ENCODE peak calls at places on chromosomes 16 and 17, in five cellular contexts. F is GM12878, C is HCT116, A is SK-N-SH, R is H1. J is an unnamed sample.

GRCh38 chr17:78528541-78528940 is 48.7 kb downstream of the DNAH17 start:
- DNase-seq in A (no peak), C (no peak), R (no peak), F (no peak), J (no peak)

GRCh38 chr17:75365009-75365930 is 40.2 kb downstream of the GRB2 start:
- DNase-seq in R (no peak), C (no peak), F (no peak), A (peak), J (no peak)

GRCh38 chr17:65559483-65559801 is 2.0 kb downstream of the AXIN2 start:
- DNase-seq in A (no peak), R (no peak), C (no peak), F (no peak), J (no peak)

GRCh38 chr16:88638323-88639230 is at the start of gene IL17C:
- DNase-seq in C (no peak), R (peak), A (no peak), F (no peak), J (peak)

GRCh38 chr17:6435968-6436367 is 1.0 kb upstream of the AIPL1 start:
- DNase-seq in F (no peak), C (peak), A (peak), R (peak), J (peak)

GRCh38 chr16:54284931-54285413 is 1.6 kb downstream of the IRX3 start:
- DNase-seq in C (no peak), F (no peak), A (peak), R (peak), J (peak)

GRCh38 chr16:25217119-25217511 is 368 bp downstream of the AQP8 start:
- DNase-seq in F (no peak), R (no peak), A (no peak), C (no peak), J (no peak)

GRCh38 chr16:24015923-24016322 is 180.1 kb downstream of the PRKCB start:
- DNase-seq in F (no peak), C (no peak), A (no peak), R (no peak), J (no peak)

GRCh38 chr17:81272616-81273015 is 22.5 kb downstream of the SLC38A10 start:
- DNase-seq in C (no peak), A (no peak), F (no peak), R (no peak), J (peak)

GRCh38 chr17:67133161-67133560 is 88.8 kb downstream of the CACNG1 start:
- DNase-seq in A (no peak), R (no peak), C (no peak), F (no peak), J (no peak)

GRCh38 chr16:72649254-72649944 is 398.5 kb downstream of the ZFHX3 start:
- DNase-seq in F (no peak), A (no peak), R (no peak), C (no peak), J (no peak)

GRCh38 chr16:82507271-82507670 is 119.5 kb upstream of the CDH13 start:
- DNase-seq in F (no peak), C (no peak), A (no peak), R (no peak), J (no peak)

GRCh38 chr17:28092109-28092508 is 49.6 kb downstream of the NLK start:
- DNase-seq in R (no peak), C (no peak), A (no peak), F (no peak), J (peak)

GRCh38 chr17:4980644-4981216 is 6.7 kb downstream of the CAMTA2 start:
- DNase-seq in F (no peak), R (peak), A (peak), C (no peak), J (no peak)

GRCh38 chr16:70747703-70748631 is 53.0 kb downstream of the VAC14 start:
- DNase-seq in A (no peak), R (no peak), F (no peak), C (no peak), J (no peak)

GRCh38 chr17:45021607-45022287 is 29.7 kb downstream of the DCAKD start:
- DNase-seq in R (peak), C (no peak), F (no peak), A (peak), J (peak)
- TF ChIP-seq JUND in R (no peak), C (no peak), F (no peak), A (no peak), J (no peak)

GRCh38 chr16:56874800-56875199 is 9.8 kb downstream of the SLC12A3 start:
- DNase-seq in C (no peak), R (no peak), A (peak), F (no peak), J (peak)
- TF ChIP-seq JUND in C (no peak), R (no peak), A (no peak), F (no peak), J (no peak)

DNA sequence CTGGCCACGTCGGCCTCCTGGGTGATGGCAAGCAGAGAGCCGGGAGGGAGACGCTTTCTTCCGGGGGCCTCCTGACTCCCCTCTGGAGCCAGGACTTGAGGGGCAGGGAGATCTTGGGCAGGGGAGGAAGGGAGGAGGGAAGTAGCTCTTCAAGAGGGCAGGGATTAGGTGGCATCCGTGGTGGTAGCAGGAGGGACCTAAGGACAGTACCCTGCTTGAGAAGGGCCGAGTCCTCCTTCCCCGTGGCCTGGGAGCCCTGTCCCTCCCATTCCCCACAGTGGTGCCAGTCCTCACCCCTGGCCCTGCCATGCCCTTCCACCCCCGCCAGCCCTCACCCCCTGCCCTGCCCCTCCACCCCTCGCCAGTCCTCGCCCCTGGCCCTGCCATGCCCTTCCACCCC is 12.6 kb downstream of the TAX1BP3 start:
- DNase-seq in R (no peak), A (no peak), C (no peak), F (no peak), J (no peak)
- TF ChIP-seq JUND in R (no peak), A (no peak), C (no peak), F (no peak), J (no peak)

DNA sequence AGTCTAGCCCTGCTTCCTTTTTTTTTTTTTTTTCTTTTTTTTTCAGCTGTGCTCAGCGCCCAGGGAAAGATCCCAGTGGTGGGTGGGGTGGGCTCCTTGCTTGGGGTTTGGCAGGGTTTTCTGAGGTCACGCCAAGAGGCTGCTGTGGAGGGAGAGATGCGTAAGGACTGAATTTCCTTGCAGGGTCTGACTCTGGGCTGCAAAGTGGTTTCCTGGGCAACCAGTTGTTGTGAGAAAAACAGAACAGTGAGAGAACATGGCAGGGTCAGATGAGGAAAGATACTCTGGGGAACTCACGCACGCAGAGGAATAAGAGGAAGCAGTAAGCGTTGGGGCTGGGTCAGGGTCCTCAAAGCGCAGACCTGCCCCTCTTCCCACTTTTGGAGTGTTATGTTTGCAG is 119.5 kb downstream of the IRF8 start:
- DNase-seq in F (no peak), C (no peak), R (no peak), A (no peak), J (no peak)
- TF ChIP-seq JUND in F (no peak), C (no peak), R (no peak), A (no peak), J (no peak)

GRCh38 chr16:11306997-11307638 is 26.0 kb upstream of the PRM1 start:
- DNase-seq in C (no peak), F (no peak), R (no peak), A (no peak), J (no peak)
- TF ChIP-seq JUND in C (no peak), F (no peak), R (no peak), A (no peak), J (no peak)

DNA sequence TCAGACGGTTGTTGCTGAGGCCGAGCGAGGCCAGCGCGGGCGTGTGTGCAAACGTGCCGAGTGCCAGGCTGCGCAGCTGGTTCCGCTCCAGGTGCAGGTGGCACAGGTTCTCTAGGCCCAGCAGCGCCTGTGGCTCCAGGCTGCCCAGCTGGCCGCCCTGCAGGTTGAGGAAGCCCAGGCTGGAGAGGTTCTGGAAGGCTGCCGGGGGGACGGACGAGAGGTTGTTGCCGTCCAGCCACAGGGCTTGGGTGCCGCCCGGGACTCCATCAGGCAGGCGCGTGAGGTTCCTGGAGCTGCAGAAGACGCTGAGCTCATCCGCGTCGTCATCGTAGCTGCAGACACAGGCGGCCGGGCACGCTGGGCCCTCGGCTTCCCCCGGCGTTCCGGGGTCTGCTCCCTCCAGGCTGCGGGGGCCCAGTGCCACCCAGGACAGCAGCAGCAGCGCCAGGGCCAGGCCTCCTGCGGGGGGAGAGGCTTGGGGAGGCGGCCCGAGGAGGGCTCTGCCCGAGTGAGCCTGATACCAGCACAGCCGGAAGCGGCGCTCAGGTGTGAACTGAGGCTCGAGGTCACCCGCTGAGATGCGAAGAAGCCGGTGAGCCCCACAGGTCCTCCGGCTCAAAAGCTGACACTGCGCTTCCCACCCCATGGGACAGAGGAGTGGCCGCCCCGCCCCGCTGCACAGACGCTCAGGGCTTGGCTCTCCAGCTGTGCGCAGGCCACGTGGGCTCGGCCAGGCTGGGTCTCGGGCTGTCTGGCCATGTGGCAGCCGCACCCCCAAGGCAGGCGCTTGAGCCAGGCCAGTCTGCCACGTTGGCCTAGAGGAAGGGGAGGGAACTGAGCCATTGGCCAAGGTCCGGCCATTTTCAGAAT is 1.3 kb downstream of the IGFALS start:
- DNase-seq in C (no peak), A (no peak), R (no peak), F (no peak), J (no peak)
- TF ChIP-seq JUND in C (no peak), A (no peak), R (no peak), F (no peak), J (no peak)

DNA sequence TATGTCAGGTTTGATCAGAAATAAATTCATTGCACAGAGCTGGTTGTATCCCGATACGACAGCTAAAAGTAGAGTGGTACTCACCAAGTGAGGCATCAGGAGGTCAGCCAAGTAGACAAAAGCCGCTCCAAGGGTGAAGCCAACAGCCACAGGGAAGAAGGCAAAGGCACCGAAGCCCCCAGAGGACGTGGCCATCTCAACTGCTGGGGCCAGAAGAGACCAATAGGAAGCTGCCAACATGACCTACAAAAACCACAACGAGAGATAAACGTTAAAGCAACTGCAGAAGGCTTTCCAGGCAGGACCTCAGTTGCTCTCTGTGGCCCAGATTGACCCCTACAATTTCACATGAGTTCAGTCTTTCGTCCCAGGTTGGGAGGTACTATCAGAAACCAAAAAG is 61.0 kb downstream of the SLC39A11 start:
- DNase-seq in F (no peak), A (no peak), C (no peak), R (no peak), J (no peak)
- TF ChIP-seq JUND in F (no peak), A (no peak), C (no peak), R (no peak), J (no peak)

GRCh38 chr17:68429881-68430280 is 27.4 kb downstream of the WIPI1 start:
- DNase-seq in C (no peak), F (no peak), A (no peak), R (no peak), J (no peak)
- TF ChIP-seq JUND in C (no peak), F (no peak), A (no peak), R (no peak), J (no peak)

DNA sequence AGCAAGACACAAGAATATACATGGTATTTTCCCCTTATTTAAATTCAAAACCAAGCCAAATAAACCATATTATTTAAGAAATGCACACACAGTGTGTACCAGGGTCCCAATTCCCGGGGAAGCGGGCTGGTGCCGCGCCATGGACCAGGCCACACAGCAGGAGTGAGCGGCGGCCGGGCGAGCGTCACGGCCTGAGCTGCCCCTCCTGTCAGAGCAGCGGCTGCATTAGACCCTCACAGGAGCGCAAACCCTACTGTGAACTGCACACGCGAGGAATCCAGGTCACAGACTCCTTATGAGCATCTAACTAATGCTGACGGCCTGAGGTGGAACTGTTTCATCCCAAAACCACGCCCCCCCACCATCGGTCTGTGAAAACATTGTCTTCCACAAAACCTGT is 63.9 kb upstream of the METRNL start:
- DNase-seq in R (peak), A (no peak), C (no peak), F (no peak), J (no peak)
- TF ChIP-seq JUND in R (no peak), A (no peak), C (no peak), F (no peak), J (no peak)

GRCh38 chr16:57794849-57795430 is 7.4 kb downstream of the KIFC3 start:
- DNase-seq in F (no peak), R (no peak), C (no peak), A (no peak), J (no peak)

GRCh38 chr16:57797216-57797525 is 5.1 kb downstream of the KIFC3 start:
- DNase-seq in A (no peak), F (no peak), R (no peak), C (no peak), J (no peak)

GRCh38 chr16:57798267-57798810 is 4.0 kb downstream of the KIFC3 start:
- DNase-seq in F (no peak), C (no peak), A (peak), R (no peak), J (no peak)

GRCh38 chr16:57797526-57798266 is 4.6 kb downstream of the KIFC3 start:
- DNase-seq in R (peak), F (no peak), A (no peak), C (no peak), J (peak)

GRCh38 chr16:57795431-57795878 is 6.8 kb downstream of the KIFC3 start:
- DNase-seq in C (peak), A (peak), F (no peak), R (peak), J (peak)
- TF ChIP-seq JUND in C (no peak), A (no peak), F (no peak), R (no peak), J (no peak)